ENCODE peak calls at places on chromosomes 7 and 10, in ten cellular contexts. B, T, V, E, P, D, Q, I, F and G are unnamed samples.

GRCh38 chr10:58473966-58474365 is 38.7 kb upstream of the BICC1 start:
- DNase-seq in B (peak), T (no peak), V (no peak), E (no peak), P (no peak), D (no peak), Q (no peak), I (no peak), F (no peak), G (no peak)

GRCh38 chr10:29343607-29344038 is 54.8 kb downstream of the LYZL1 start:
- DNase-seq in B (no peak), T (no peak), V (no peak), E (no peak), P (no peak), D (no peak), Q (no peak), I (no peak), F (no peak), G (no peak)

GRCh38 chr10:5545778-5546710 is 21.3 kb downstream of the CALML3 start:
- DNase-seq in B (peak), T (peak), V (peak), E (no peak), P (peak), D (no peak), Q (peak), I (no peak), F (peak), G (no peak)

GRCh38 chr7:143375298-143376034 is 5.7 kb upstream of the ZYX start:
- DNase-seq in B (no peak), T (no peak), V (no peak), E (no peak), P (no peak), D (no peak), Q (no peak), I (no peak), F (no peak), G (no peak)

GRCh38 chr10:111087331-111087756 is 10.5 kb downstream of the ADRA2A start:
- DNase-seq in B (no peak), T (no peak), V (no peak), E (no peak), P (no peak), D (no peak), Q (no peak), I (no peak), F (no peak), G (no peak)

GRCh38 chr7:28312973-28313372 is 99.3 kb upstream of the CREB5 start:
- DNase-seq in B (no peak), T (no peak), V (no peak), E (no peak), P (no peak), D (no peak), Q (no peak), I (no peak), F (no peak), G (no peak)

GRCh38 chr10:6748029-6748428 is 168.0 kb upstream of the PRKCQ start:
- DNase-seq in B (peak), T (no peak), V (no peak), E (no peak), P (no peak), D (no peak), Q (no peak), I (no peak), F (no peak), G (no peak)

GRCh38 chr10:122575776-122576175 is 15.2 kb downstream of the DMBT1 start:
- DNase-seq in B (no peak), T (no peak), V (no peak), E (no peak), P (no peak), D (no peak), Q (no peak), I (no peak), F (no peak), G (no peak)

GRCh38 chr7:112510032-112510742 is 29.4 kb downstream of the LSMEM1 start:
- DNase-seq in B (peak), T (no peak), V (no peak), E (no peak), P (no peak), D (no peak), Q (no peak), I (peak), F (no peak), G (no peak)

GRCh38 chr10:48667960-48668541 is 16.6 kb upstream of the WDFY4 start:
- DNase-seq in B (no peak), T (no peak), V (no peak), E (no peak), P (no peak), D (no peak), Q (no peak), I (no peak), F (no peak), G (peak)

GRCh38 chr7:18019562-18019961 is 8.1 kb downstream of the PRPS1L1 start:
- DNase-seq in B (peak), T (no peak), V (no peak), E (no peak), P (no peak), D (peak), Q (no peak), I (no peak), F (no peak), G (no peak)

GRCh38 chr7:130227883-130228575 is 20.4 kb downstream of the SSMEM1 start:
- DNase-seq in B (no peak), T (no peak), V (no peak), E (no peak), P (no peak), D (no peak), Q (no peak), I (no peak), F (no peak), G (no peak)

GRCh38 chr7:36440880-36441279 is 51.2 kb downstream of the ANLN start:
- DNase-seq in B (peak), T (no peak), V (no peak), E (no peak), P (no peak), D (peak), Q (no peak), I (no peak), F (no peak), G (no peak)

GRCh38 chr10:129131439-129132122 is 335.5 kb upstream of the MGMT start:
- DNase-seq in B (no peak), T (no peak), V (no peak), E (no peak), P (no peak), D (no peak), Q (no peak), I (no peak), F (no peak), G (no peak)

DNA sequence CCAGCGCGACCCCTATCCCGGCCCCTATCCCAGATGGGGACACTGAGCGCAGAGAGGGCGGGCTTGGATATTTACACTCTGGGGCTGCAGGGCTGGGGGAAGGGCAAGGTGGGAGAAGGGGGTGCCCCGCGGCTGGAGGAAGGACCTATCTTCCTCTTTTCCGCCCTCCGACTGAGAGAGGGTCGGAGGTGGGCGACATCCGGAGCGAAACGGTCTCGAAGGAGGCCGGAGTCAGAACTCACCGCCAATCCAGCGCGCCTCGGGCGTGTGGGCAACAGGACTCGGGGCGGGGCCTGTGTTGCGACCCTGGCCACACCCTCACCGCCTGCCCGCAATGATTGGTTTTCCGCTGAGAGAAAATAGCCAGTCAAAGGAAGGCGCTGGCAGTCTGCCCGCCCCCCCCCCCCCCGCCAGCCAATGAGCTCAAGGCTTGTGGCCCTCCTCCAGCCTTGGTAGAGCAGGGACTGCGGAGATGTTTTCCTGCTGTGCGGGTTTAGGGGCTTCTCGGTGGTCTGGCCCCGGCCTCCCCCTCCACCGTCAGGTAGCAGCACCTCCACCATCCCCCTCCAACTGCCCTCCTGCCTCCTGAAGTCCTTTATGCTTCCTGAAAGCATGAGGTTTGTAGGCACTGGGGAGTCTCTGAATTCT is at the start of gene METTL27:
- DNase-seq in B (peak), T (peak), V (peak), E (peak), P (peak), D (peak), Q (peak), I (peak), F (peak), G (peak)
- TF ChIP-seq POLR2A in B (peak), T (peak), V (peak), E (peak), P (peak), D (peak), Q (peak), I (peak), F (peak), G (peak)

GRCh38 chr7:35037211-35037525 is at the start of gene DPY19L1:
- DNase-seq in B (no peak), T (no peak), V (no peak), E (no peak), P (no peak), D (no peak), Q (no peak), I (no peak), F (no peak), G (no peak)

GRCh38 chr7:35036361-35037171 is 719 bp downstream of the DPY19L1 start:
- DNase-seq in B (peak), T (peak), V (peak), E (peak), P (peak), D (no peak), Q (peak), I (peak), F (peak), G (peak)

GRCh38 chr7:35039343-35039742 is 2.1 kb upstream of the DPY19L1 start:
- DNase-seq in B (no peak), T (no peak), V (no peak), E (no peak), P (no peak), D (no peak), Q (no peak), I (no peak), F (no peak), G (no peak)

GRCh38 chr7:35038340-35038738 is 1.1 kb upstream of the DPY19L1 start:
- DNase-seq in B (no peak), T (no peak), V (no peak), E (no peak), P (no peak), D (no peak), Q (no peak), I (no peak), F (no peak), G (no peak)

GRCh38 chr7:35037526-35038339 is 448 bp upstream of the DPY19L1 start:
- DNase-seq in B (peak), T (peak), V (peak), E (peak), P (peak), D (peak), Q (peak), I (peak), F (peak), G (peak)
- TF ChIP-seq POLR2A in B (peak), T (peak), V (peak), E (no peak), P (no peak), D (peak), Q (no peak), I (peak), F (no peak), G (peak)

DNA sequence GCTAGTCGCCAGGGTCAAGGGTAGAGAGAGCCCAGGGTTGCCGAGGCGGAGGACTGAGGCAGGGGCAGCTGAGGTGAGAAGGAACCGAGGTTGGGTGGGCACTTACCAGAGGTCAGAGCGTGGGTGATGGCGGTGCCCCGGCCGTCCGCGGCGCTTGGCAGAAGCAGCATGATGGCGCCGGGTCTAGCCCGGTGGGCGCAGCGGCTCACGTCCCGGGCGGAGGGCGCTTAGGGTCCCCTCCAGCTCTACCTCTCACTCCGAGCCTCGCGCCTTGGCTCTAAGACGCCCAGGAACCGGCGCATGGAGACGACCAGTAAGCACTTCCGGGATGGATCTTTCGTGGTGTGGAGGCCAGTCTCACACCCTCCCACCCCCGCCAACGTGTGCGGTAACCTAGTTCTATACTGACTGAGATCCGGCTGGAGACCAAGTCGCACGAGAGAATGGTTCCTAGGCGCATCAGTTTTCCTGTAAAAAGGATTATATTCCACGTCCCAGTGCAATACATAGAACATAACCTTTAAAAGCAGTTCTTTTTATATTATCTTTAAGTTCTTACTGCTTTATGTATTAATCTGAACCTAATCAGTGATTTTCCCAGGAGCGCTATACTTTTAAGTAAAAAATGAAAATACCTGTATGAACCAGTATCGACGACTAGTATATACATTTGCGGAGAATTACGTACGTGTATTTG is at the start of gene DNAJC2:
- DNase-seq in B (peak), T (peak), V (peak), E (peak), P (peak), D (peak), Q (peak), I (peak), F (peak), G (peak)
- TF ChIP-seq POLR2A in B (peak), T (peak), V (peak), E (no peak), P (peak), D (peak), Q (peak), I (peak), F (peak), G (peak)

DNA sequence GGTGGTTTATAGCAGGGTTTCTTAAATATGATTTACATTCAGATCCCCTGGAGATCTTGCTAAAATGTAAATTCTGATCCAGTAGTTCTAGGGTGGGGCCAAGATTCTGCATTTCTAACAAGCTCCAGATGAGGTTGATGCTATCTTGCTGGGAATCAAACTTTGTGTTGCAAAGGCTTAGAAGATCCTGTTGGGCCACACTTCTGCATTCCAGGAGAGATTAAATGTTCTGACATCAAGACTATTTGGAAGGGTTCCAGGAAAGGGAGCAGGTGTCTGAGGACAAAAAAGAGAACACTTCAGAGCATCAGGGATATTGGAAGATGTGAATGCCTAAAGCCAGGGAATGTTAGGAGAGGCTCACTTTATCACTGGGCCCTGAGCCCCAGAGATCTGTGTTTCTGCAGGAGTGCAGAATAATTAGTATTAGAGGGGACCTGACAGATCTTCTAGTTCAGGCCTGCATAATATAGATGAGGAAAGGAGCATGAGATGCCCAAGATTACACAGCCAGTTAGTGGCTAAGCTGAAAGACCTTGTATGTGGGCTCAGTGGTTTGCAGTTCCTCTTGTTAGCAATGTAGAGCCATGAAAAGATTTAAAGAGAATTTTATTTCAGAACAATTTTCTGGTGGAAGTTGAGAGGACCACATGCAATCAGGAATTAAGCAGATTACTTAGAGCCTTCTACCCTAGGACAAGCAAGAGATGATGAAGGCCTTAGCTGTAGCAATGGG is 32.3 kb downstream of the BLNK start:
- DNase-seq in B (no peak), T (no peak), V (no peak), E (no peak), P (no peak), D (no peak), Q (no peak), I (no peak), F (no peak), G (no peak)
- TF ChIP-seq POLR2A in B (no peak), T (no peak), V (no peak), E (no peak), P (no peak), D (no peak), Q (no peak), I (no peak), F (no peak), G (no peak)

DNA sequence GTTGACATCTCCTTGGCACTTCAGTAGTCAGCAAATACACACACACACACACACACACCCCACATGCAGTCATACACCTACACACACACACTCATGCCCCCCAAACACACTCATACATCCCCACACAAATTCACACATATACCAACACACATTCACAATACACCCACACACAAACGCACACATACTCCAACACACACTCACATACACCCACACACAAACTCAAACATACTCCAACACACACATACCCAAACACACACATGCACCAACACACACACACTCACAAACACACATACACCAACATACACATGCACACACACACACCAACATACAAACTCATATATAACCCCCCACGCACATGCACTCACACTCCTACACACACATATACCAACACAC is 31.4 kb upstream of the CHST15 start:
- DNase-seq in B (no peak), T (no peak), V (no peak), E (no peak), P (no peak), D (no peak), Q (no peak), I (no peak), F (no peak), G (no peak)
- TF ChIP-seq POLR2A in B (no peak), T (no peak), V (no peak), E (no peak), P (no peak), D (no peak), Q (no peak), I (no peak), F (no peak), G (no peak)

DNA sequence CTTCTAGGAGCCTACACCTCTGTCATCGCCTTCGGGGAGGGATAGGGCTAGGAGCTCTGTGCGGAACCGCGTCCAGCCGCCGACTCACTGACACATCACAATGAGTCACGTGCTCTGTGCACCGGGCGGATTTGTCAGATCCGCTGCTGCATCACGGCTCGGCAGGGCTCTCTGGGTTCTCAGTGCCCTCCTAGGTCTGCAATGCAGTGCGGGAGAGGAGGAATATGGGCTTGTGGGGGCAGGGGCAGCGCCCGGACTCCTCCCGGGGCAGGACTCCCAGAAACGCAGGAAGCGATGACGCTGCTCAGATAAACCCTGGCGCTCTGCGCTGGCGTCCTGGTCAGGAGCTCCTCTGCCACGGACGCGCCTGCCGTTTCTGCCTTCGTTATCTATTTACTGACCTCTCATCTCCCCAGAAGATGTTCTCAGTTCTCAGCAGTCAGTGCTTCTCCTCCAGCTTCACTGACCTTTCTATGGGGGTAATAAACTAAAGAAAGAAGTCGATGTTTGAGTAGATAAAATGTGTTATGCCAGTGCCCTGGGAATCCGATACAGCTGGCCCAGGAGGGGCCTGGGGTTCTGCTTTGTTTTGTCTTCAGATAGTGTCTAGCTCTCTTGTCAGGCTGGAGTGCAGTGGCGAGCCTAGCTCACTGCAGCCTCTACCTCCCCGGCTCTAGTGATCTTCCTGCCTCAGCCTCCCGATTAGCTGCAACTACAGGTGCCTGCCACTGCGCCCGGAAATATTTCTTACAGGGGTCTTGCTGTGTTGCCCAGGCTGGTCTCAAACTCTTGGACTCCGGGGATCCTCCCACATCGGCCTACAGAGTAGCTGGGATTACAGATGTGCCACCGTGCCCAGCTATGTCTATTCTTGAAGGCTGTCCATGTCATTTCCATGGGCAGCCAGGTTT is 22.8 kb upstream of the ITGB1 start:
- DNase-seq in B (peak), T (peak), V (peak), E (peak), P (peak), D (peak), Q (peak), I (peak), F (peak), G (peak)
- TF ChIP-seq POLR2A in B (peak), T (peak), V (peak), E (peak), P (no peak), D (no peak), Q (peak), I (peak), F (peak), G (peak)

GRCh38 chr7:44959433-44959951 is 19.3 kb downstream of the MYO1G start:
- DNase-seq in B (peak), T (no peak), V (no peak), E (no peak), P (no peak), D (no peak), Q (no peak), I (peak), F (no peak), G (no peak)
- TF ChIP-seq POLR2A in B (no peak), T (no peak), V (no peak), E (no peak), P (no peak), D (no peak), Q (no peak), I (no peak), F (no peak), G (no peak)